ENCODE peak calls at places on chromosome 21, in eight cellular contexts. B, K, N, R, P, M, I and C are unnamed samples.

GRCh38 chr21:17466166-17466565 is 46.7 kb upstream of the CXADR start:
- DNase-seq in B (no peak), K (no peak), N (no peak), R (no peak), P (no peak), M (no peak), I (no peak), C (no peak)

GRCh38 chr21:29299906-29300546 is 1.3 kb downstream of the BACH1 start:
- DNase-seq in B (no peak), K (peak), N (peak), R (peak), P (peak), M (peak), I (peak), C (peak)

GRCh38 chr21:45481566-45481965 is 60.7 kb downstream of the SLC19A1 start:
- DNase-seq in B (no peak), K (no peak), N (no peak), R (no peak), P (no peak), M (no peak), I (no peak), C (no peak)

GRCh38 chr21:41584603-41585176 is 76.7 kb upstream of the TMPRSS2 start:
- DNase-seq in B (peak), K (peak), N (no peak), R (no peak), P (no peak), M (no peak), I (no peak), C (no peak)

GRCh38 chr21:15301736-15302135 is 236.9 kb upstream of the NRIP1 start:
- DNase-seq in B (no peak), K (no peak), N (no peak), R (no peak), P (no peak), M (no peak), I (no peak), C (no peak)

GRCh38 chr21:46347791-46348381 is 23.9 kb downstream of the PCNT start:
- DNase-seq in B (no peak), K (no peak), N (no peak), R (no peak), P (no peak), M (no peak), I (no peak), C (no peak)

GRCh38 chr21:41368361-41369104 is 6.7 kb downstream of the MX2 start:
- DNase-seq in B (peak), K (no peak), N (no peak), R (no peak), P (no peak), M (no peak), I (no peak), C (no peak)

GRCh38 chr21:17576080-17576835 is 36.4 kb downstream of the BTG3 start:
- DNase-seq in B (no peak), K (no peak), N (no peak), R (no peak), P (no peak), M (no peak), I (no peak), C (no peak)

GRCh38 chr21:16291296-16291695 is 561.5 kb downstream of the USP25 start:
- DNase-seq in B (no peak), K (no peak), N (no peak), R (no peak), P (no peak), M (no peak), I (no peak), C (no peak)

GRCh38 chr21:33202464-33203363 is 27.0 kb upstream of the IFNAR2 start:
- DNase-seq in B (no peak), K (no peak), N (no peak), R (peak), P (no peak), M (no peak), I (no peak), C (no peak)

GRCh38 chr21:38970765-38971164 is 165.0 kb downstream of the ETS2 start:
- DNase-seq in B (no peak), K (no peak), N (no peak), R (no peak), P (no peak), M (no peak), I (no peak), C (no peak)

GRCh38 chr21:37263827-37264226 is 3.3 kb downstream of the VPS26C start:
- DNase-seq in B (no peak), K (no peak), N (no peak), R (no peak), P (no peak), M (no peak), I (no peak), C (no peak)

GRCh38 chr21:45016031-45016430 is 58.3 kb upstream of the ADARB1 start:
- DNase-seq in B (no peak), K (no peak), N (no peak), R (no peak), P (no peak), M (no peak), I (no peak), C (no peak)